ENCODE peak calls at places on chromosomes 3 and 15, in six cellular contexts. J is HepG2, K is GM12878, O is K562, R is H1, B is GM12891. A is an unnamed sample.

GRCh38 chr3:55547086-55547666 is 60.1 kb upstream of the WNT5A start:
- DNase-seq in J (no peak), K (no peak), O (no peak), R (no peak), B (no peak), A (no peak)

GRCh38 chr15:56042982-56043980 is 49.9 kb upstream of the NEDD4 start:
- DNase-seq in J (peak; percentile 52), K (peak; percentile 13), O (no peak), R (no peak), B (no peak), A (no peak)

GRCh38 chr15:91150492-91151160 is 50.6 kb downstream of the SV2B start:
- DNase-seq in J (no peak), K (no peak), O (no peak), R (no peak), B (no peak), A (no peak)

GRCh38 chr3:33424606-33425453 is 15.4 kb downstream of the UBP1 start:
- DNase-seq in J (no peak), K (no peak), O (no peak), R (no peak), B (no peak), A (no peak)

GRCh38 chr15:33985287-33985686 is 17.0 kb downstream of the CHRM5 start:
- DNase-seq in J (no peak), K (no peak), O (no peak), R (peak; percentile 13), B (no peak), A (no peak)

GRCh38 chr15:72368895-72369294 is 6.9 kb downstream of the HEXA start:
- DNase-seq in J (no peak), K (no peak), O (no peak), R (no peak), B (no peak), A (no peak)

GRCh38 chr15:73389971-73390544 is 21.3 kb upstream of the HCN4 start:
- DNase-seq in J (peak; percentile 43), K (no peak), O (no peak), R (no peak), B (no peak), A (no peak)

GRCh38 chr3:9398715-9399708 is 1.6 kb downstream of the SETD5 start:
- DNase-seq in J (peak; percentile 62), K (no peak), O (peak; percentile 80), R (no peak), B (no peak), A (no peak)

GRCh38 chr3:170528731-170529130 is 57.1 kb downstream of the SLC7A14 start:
- DNase-seq in J (no peak), K (no peak), O (no peak), R (no peak), B (no peak), A (no peak)

GRCh38 chr3:38627956-38628355 is 21.5 kb downstream of the SCN5A start:
- DNase-seq in J (peak; percentile 20), K (no peak), O (peak; percentile 64), R (no peak), B (peak; percentile 55), A (no peak)

GRCh38 chr3:8658326-8659212 is 14.0 kb upstream of the SSUH2 start:
- DNase-seq in J (peak; percentile 93), K (peak; percentile 45), O (peak; percentile 27), R (no peak), B (no peak), A (no peak)

GRCh38 chr3:70096376-70097055 is 97.0 kb downstream of the SAMMSON start:
- DNase-seq in J (no peak), K (peak; percentile 58), O (no peak), R (no peak), B (no peak), A (no peak)

GRCh38 chr3:152175576-152175883 is 93.2 kb upstream of the MBNL1 start:
- DNase-seq in J (no peak), K (no peak), O (no peak), R (no peak), B (no peak), A (no peak)

GRCh38 chr15:88657326-88658069 is 18.7 kb downstream of the ISG20 start:
- DNase-seq in J (no peak), K (no peak), O (peak; percentile 70), R (no peak), B (peak; percentile 43), A (no peak)

GRCh38 chr3:22988566-22988965 is 214.6 kb upstream of the UBE2E2 start:
- DNase-seq in J (no peak), K (no peak), O (no peak), R (no peak), B (no peak), A (no peak)

GRCh38 chr3:114221165-114221880 is 16.1 kb downstream of the ZNF80 start:
- DNase-seq in J (no peak), K (no peak), O (peak; percentile 4), R (no peak), B (no peak), A (no peak)

GRCh38 chr3:62229201-62229600 is 144.1 kb downstream of the FEZF2 start:
- DNase-seq in J (no peak), K (no peak), O (no peak), R (no peak), B (no peak), A (no peak)

GRCh38 chr3:138437281-138437680 is 2.9 kb downstream of the ESYT3 start:
- DNase-seq in J (no peak), K (no peak), O (no peak), R (no peak), B (no peak), A (no peak)

GRCh38 chr3:100171211-100171700 is 57.0 kb upstream of the FILIP1L start:
- DNase-seq in J (no peak), K (no peak), O (no peak), R (no peak), B (no peak), A (no peak)

GRCh38 chr3:176951144-176951543 is 246.1 kb downstream of the TBL1XR1 start:
- DNase-seq in J (no peak), K (no peak), O (no peak), R (no peak), B (no peak), A (no peak)

GRCh38 chr3:181493423-181493822 is 218.3 kb upstream of the SOX2 start:
- DNase-seq in J (no peak), K (no peak), O (no peak), R (no peak), B (no peak), A (no peak)

GRCh38 chr3:11212301-11212613 is 58.0 kb downstream of the HRH1 start:
- DNase-seq in J (no peak), K (no peak), O (no peak), R (no peak), B (no peak), A (no peak)

GRCh38 chr3:71713041-71713440 is 12.2 kb downstream of the EIF4E3 start:
- DNase-seq in J (no peak), K (no peak), O (no peak), R (no peak), B (no peak), A (no peak)

GRCh38 chr3:63456901-63457300 is 178.8 kb downstream of the SYNPR start:
- DNase-seq in J (no peak), K (no peak), O (no peak), R (no peak), B (no peak), A (no peak)

GRCh38 chr15:92079047-92079446 is 225.5 kb downstream of the SLCO3A1 start:
- DNase-seq in J (peak; percentile 15), K (no peak), O (peak; percentile 47), R (no peak), B (no peak), A (no peak)

GRCh38 chr15:70474682-70475438 is 288.5 kb downstream of the UACA start:
- DNase-seq in J (no peak), K (no peak), O (no peak), R (no peak), B (no peak), A (no peak)

GRCh38 chr15:66101715-66102395 is 151.7 kb downstream of the MEGF11 start:
- DNase-seq in J (no peak), K (no peak), O (no peak), R (no peak), B (no peak), A (no peak)

GRCh38 chr3:10772230-10773161 is 43.5 kb upstream of the SLC6A11 start:
- DNase-seq in J (peak; percentile 52), K (no peak), O (peak; percentile 22), R (peak; percentile 43), B (no peak), A (no peak)

GRCh38 chr15:40932625-40933519 is 3.7 kb downstream of the DLL4 start:
- DNase-seq in J (peak; percentile 75), K (no peak), O (no peak), R (no peak), B (no peak), A (no peak)

GRCh38 chr3:158821847-158822246 is 20.0 kb downstream of the MFSD1 start:
- DNase-seq in J (no peak), K (no peak), O (no peak), R (no peak), B (no peak), A (no peak)

GRCh38 chr15:64151727-64152506 is at the start of gene SNX22:
- DNase-seq in J (no peak), K (no peak), O (no peak), R (no peak), B (peak; percentile 37), A (no peak)

GRCh38 chr3:106198828-106199194 is 330.0 kb upstream of the CBLB start:
- DNase-seq in J (no peak), K (no peak), O (no peak), R (no peak), B (no peak), A (no peak)
- TF ChIP-seq TAF1 in J (no peak), K (no peak), O (no peak), R (no peak), B (no peak), A (no peak)

GRCh38 chr3:58349792-58350626 is 17.3 kb downstream of the PXK start:
- DNase-seq in J (no peak), K (peak; percentile 87), O (no peak), R (no peak), B (peak; percentile 25), A (no peak)
- TF ChIP-seq POLR2A in J (no peak), K (peak; percentile 60), O (no peak), R (no peak), B (peak; percentile 50), A (peak; percentile 38)

GRCh38 chr3:44359146-44359751 is 20.7 kb downstream of the TCAIM start:
- DNase-seq in J (peak; percentile 96), K (no peak), O (no peak), R (peak; percentile 21), B (no peak), A (no peak)
- TF ChIP-seq TAF1 in J (no peak), K (no peak), O (no peak), R (no peak), B (no peak), A (no peak)

GRCh38 chr3:84960994-84961393 is 2.2 kb downstream of the CADM2 start:
- DNase-seq in J (no peak), K (no peak), O (no peak), R (no peak), B (no peak), A (no peak)

GRCh38 chr3:84959470-84960380 is 936 bp downstream of the CADM2 start:
- DNase-seq in J (no peak), K (no peak), O (no peak), R (peak; percentile 25), B (no peak), A (no peak)

GRCh38 chr3:84961492-84962255 is 2.9 kb downstream of the CADM2 start:
- DNase-seq in J (no peak), K (no peak), O (no peak), R (no peak), B (no peak), A (no peak)

GRCh38 chr3:84960581-84960980 is 1.8 kb downstream of the CADM2 start:
- DNase-seq in J (no peak), K (no peak), O (no peak), R (no peak), B (no peak), A (no peak)

GRCh38 chr3:84958495-84959469 is at the start of gene CADM2:
- DNase-seq in J (peak; percentile 76), K (no peak), O (peak; percentile 77), R (peak; percentile 91), B (peak; percentile 86), A (peak; percentile 63)
- TF ChIP-seq POLR2A in J (no peak), K (no peak), O (no peak), R (peak; percentile 68), B (no peak), A (no peak)

A was measured in GM12892.